ENCODE peak calls at places on chromosomes 2 and 18, in six cellular contexts. N, P, S, E, L and H are unnamed samples.

GRCh38 chr2:190569994-190570755 is 35.7 kb upstream of the NEMP2 start:
- DNase-seq in N (no peak), P (no peak), S (no peak), E (no peak), L (no peak), H (no peak)

GRCh38 chr2:30253873-30254691 is 22.7 kb downstream of the LBH start:
- DNase-seq in N (no peak), P (peak; percentile 28), S (no peak), E (no peak), L (no peak), H (no peak)

GRCh38 chr2:28681216-28681981 is 70.2 kb upstream of the PPP1CB start:
- DNase-seq in N (peak; percentile 24), P (no peak), S (no peak), E (no peak), L (peak; percentile 58), H (no peak)

GRCh38 chr18:67483237-67483636 is 33.3 kb downstream of the DSEL start:
- DNase-seq in N (no peak), P (no peak), S (no peak), E (no peak), L (no peak), H (no peak)

GRCh38 chr2:152426801-152427200 is 91.8 kb downstream of the FMNL2 start:
- DNase-seq in N (no peak), P (no peak), S (no peak), E (no peak), L (no peak), H (no peak)

GRCh38 chr18:11004294-11004693 is 145.1 kb downstream of the PIEZO2 start:
- DNase-seq in N (no peak), P (no peak), S (no peak), E (no peak), L (no peak), H (no peak)

GRCh38 chr18:22165603-22166069 is 3.8 kb upstream of the GATA6 start:
- DNase-seq in N (no peak), P (no peak), S (peak; percentile 78), E (no peak), L (no peak), H (no peak)

GRCh38 chr18:29164993-29165599 is 988.2 kb upstream of the CDH2 start:
- DNase-seq in N (peak; percentile 79), P (no peak), S (no peak), E (no peak), L (no peak), H (no peak)

GRCh38 chr2:237483018-237483731 is 3.9 kb upstream of the MLPH start:
- DNase-seq in N (peak; percentile 57), P (peak; percentile 60), S (no peak), E (no peak), L (no peak), H (no peak)

GRCh38 chr2:109322111-109322510 is 193.1 kb downstream of the SH3RF3 start:
- DNase-seq in N (no peak), P (peak; percentile 93), S (no peak), E (no peak), L (no peak), H (no peak)

GRCh38 chr2:22056621-22057132 is 932.9 kb downstream of the TDRD15 start:
- DNase-seq in N (no peak), P (no peak), S (no peak), E (no peak), L (no peak), H (no peak)

GRCh38 chr2:172531309-172531708 is 24.6 kb upstream of the PDK1 start:
- DNase-seq in N (no peak), P (no peak), S (no peak), E (no peak), L (no peak), H (no peak)

GRCh38 chr2:72788756-72789155 is 37.1 kb downstream of the EXOC6B start:
- DNase-seq in N (no peak), P (no peak), S (no peak), E (no peak), L (no peak), H (no peak)

GRCh38 chr2:144801766-144802165 is 281.8 kb upstream of the ZEB2 start:
- DNase-seq in N (no peak), P (no peak), S (no peak), E (no peak), L (no peak), H (no peak)

GRCh38 chr2:120226296-120226695 is 3.1 kb upstream of the TMEM185B start:
- DNase-seq in N (no peak), P (no peak), S (no peak), E (no peak), L (no peak), H (no peak)

GRCh38 chr2:61557386-61557785 is 19.2 kb upstream of the XPO1 start:
- DNase-seq in N (no peak), P (no peak), S (no peak), E (no peak), L (no peak), H (no peak)

GRCh38 chr18:22466608-22467390 is 49.1 kb upstream of the CTAGE1 start:
- DNase-seq in N (peak; percentile 92), P (no peak), S (no peak), E (no peak), L (no peak), H (no peak)

GRCh38 chr2:58195668-58196067 is 45.5 kb downstream of the FANCL start:
- DNase-seq in N (no peak), P (no peak), S (no peak), E (no peak), L (no peak), H (no peak)

GRCh38 chr18:50218432-50219197 is 23.7 kb upstream of the MYO5B start:
- DNase-seq in N (peak; percentile 29), P (no peak), S (peak; percentile 46), E (no peak), L (no peak), H (no peak)